ENCODE peak calls at places on chromosomes 11 and 22, in ten cellular contexts. One of them, this sample, is unnamed.
A peak's percentile ranks its signal among the peaks of the same experiment; 100 is the strongest.

GRCh38 chr11:118909619-118910308 is 16.0 kb downstream of the BCL9L start:
- DNase-seq in GM12892: no peak
- DNase-seq in Daoy: no peak
- DNase-seq in stimulated activated CD4-positive, alpha-beta T cell treated with anti-CD3 and anti-CD28 coated beads, Interleukin-1b, Interleukin-23, amount 100 ng/mL, for 1 hour: no peak
- DNase-seq in SHP77: no peak
- DNase-seq in GM23248: peak; percentile 40
- DNase-seq in A673: peak; percentile 50
- DNase-seq in AG10803: peak; percentile 24
- DNase-seq in HFF-Myc: no peak
- DNase-seq in NCI-H446: no peak
- DNase-seq in this sample: no peak

GRCh38 chr11:116990061-116990473 is 108.2 kb downstream of the SIK3 start:
- DNase-seq in GM12892: no peak
- DNase-seq in Daoy: peak; percentile 49
- DNase-seq in stimulated activated CD4-positive, alpha-beta T cell treated with anti-CD3 and anti-CD28 coated beads, Interleukin-1b, Interleukin-23, amount 100 ng/mL, for 1 hour: no peak
- DNase-seq in SHP77: no peak
- DNase-seq in GM23248: peak; percentile 89
- DNase-seq in A673: no peak
- DNase-seq in AG10803: peak; percentile 87
- DNase-seq in HFF-Myc: no peak
- DNase-seq in NCI-H446: peak; percentile 46
- DNase-seq in this sample: no peak

GRCh38 chr11:19769820-19770219 is 57.2 kb downstream of the NAV2 start:
- DNase-seq in GM12892: no peak
- DNase-seq in Daoy: peak; percentile 73
- DNase-seq in stimulated activated CD4-positive, alpha-beta T cell treated with anti-CD3 and anti-CD28 coated beads, Interleukin-1b, Interleukin-23, amount 100 ng/mL, for 1 hour: no peak
- DNase-seq in SHP77: no peak
- DNase-seq in GM23248: peak; percentile 61
- DNase-seq in A673: no peak
- DNase-seq in AG10803: peak; percentile 81
- DNase-seq in HFF-Myc: no peak
- DNase-seq in NCI-H446: no peak
- DNase-seq in this sample: no peak

GRCh38 chr22:28244760-28245159 is 325.7 kb upstream of the PITPNB start:
- DNase-seq in GM12892: no peak
- DNase-seq in Daoy: no peak
- DNase-seq in stimulated activated CD4-positive, alpha-beta T cell treated with anti-CD3 and anti-CD28 coated beads, Interleukin-1b, Interleukin-23, amount 100 ng/mL, for 1 hour: no peak
- DNase-seq in SHP77: no peak
- DNase-seq in GM23248: no peak
- DNase-seq in A673: no peak
- DNase-seq in AG10803: no peak
- DNase-seq in HFF-Myc: no peak
- DNase-seq in NCI-H446: no peak
- DNase-seq in this sample: no peak

GRCh38 chr11:65150513-65151271 is 16.4 kb upstream of the SYVN1 start:
- DNase-seq in GM12892: no peak
- DNase-seq in Daoy: peak; percentile 92
- DNase-seq in stimulated activated CD4-positive, alpha-beta T cell treated with anti-CD3 and anti-CD28 coated beads, Interleukin-1b, Interleukin-23, amount 100 ng/mL, for 1 hour: no peak
- DNase-seq in SHP77: peak; percentile 80
- DNase-seq in GM23248: peak; percentile 96
- DNase-seq in A673: peak; percentile 80
- DNase-seq in AG10803: peak; percentile 85
- DNase-seq in HFF-Myc: peak; percentile 78
- DNase-seq in NCI-H446: peak; percentile 59
- DNase-seq in this sample: peak; percentile 24

GRCh38 chr11:93718057-93718563 is 23.2 kb downstream of the TAF1D start:
- DNase-seq in GM12892: peak; percentile 1
- DNase-seq in Daoy: no peak
- DNase-seq in stimulated activated CD4-positive, alpha-beta T cell treated with anti-CD3 and anti-CD28 coated beads, Interleukin-1b, Interleukin-23, amount 100 ng/mL, for 1 hour: no peak
- DNase-seq in SHP77: no peak
- DNase-seq in GM23248: no peak
- DNase-seq in A673: no peak
- DNase-seq in AG10803: no peak
- DNase-seq in HFF-Myc: no peak
- DNase-seq in NCI-H446: no peak
- DNase-seq in this sample: no peak

GRCh38 chr11:19232910-19233503 is 7.7 kb downstream of the E2F8 start:
- DNase-seq in GM12892: no peak
- DNase-seq in Daoy: peak; percentile 74
- DNase-seq in stimulated activated CD4-positive, alpha-beta T cell treated with anti-CD3 and anti-CD28 coated beads, Interleukin-1b, Interleukin-23, amount 100 ng/mL, for 1 hour: no peak
- DNase-seq in SHP77: no peak
- DNase-seq in GM23248: peak; percentile 90
- DNase-seq in A673: no peak
- DNase-seq in AG10803: peak; percentile 74
- DNase-seq in HFF-Myc: peak; percentile 37
- DNase-seq in NCI-H446: no peak
- DNase-seq in this sample: no peak

GRCh38 chr22:38578505-38578904 is 8.5 kb upstream of the DMC1 start:
- DNase-seq in GM12892: no peak
- DNase-seq in Daoy: no peak
- DNase-seq in stimulated activated CD4-positive, alpha-beta T cell treated with anti-CD3 and anti-CD28 coated beads, Interleukin-1b, Interleukin-23, amount 100 ng/mL, for 1 hour: no peak
- DNase-seq in SHP77: no peak
- DNase-seq in GM23248: no peak
- DNase-seq in A673: no peak
- DNase-seq in AG10803: no peak
- DNase-seq in HFF-Myc: no peak
- DNase-seq in NCI-H446: no peak
- DNase-seq in this sample: no peak

GRCh38 chr22:28711820-28712777 is 29.5 kb downstream of the CHEK2 start:
- DNase-seq in GM12892: no peak
- DNase-seq in Daoy: peak; percentile 81
- DNase-seq in stimulated activated CD4-positive, alpha-beta T cell treated with anti-CD3 and anti-CD28 coated beads, Interleukin-1b, Interleukin-23, amount 100 ng/mL, for 1 hour: no peak
- DNase-seq in SHP77: no peak
- DNase-seq in GM23248: peak; percentile 95
- DNase-seq in A673: peak; percentile 81
- DNase-seq in AG10803: peak; percentile 97
- DNase-seq in HFF-Myc: peak; percentile 79
- DNase-seq in NCI-H446: no peak
- DNase-seq in this sample: no peak

GRCh38 chr11:122100222-122101080 is 15.6 kb downstream of the BLID start:
- DNase-seq in GM12892: no peak
- DNase-seq in Daoy: no peak
- DNase-seq in stimulated activated CD4-positive, alpha-beta T cell treated with anti-CD3 and anti-CD28 coated beads, Interleukin-1b, Interleukin-23, amount 100 ng/mL, for 1 hour: no peak
- DNase-seq in SHP77: no peak
- DNase-seq in GM23248: peak; percentile 85
- DNase-seq in A673: peak; percentile 92
- DNase-seq in AG10803: peak; percentile 86
- DNase-seq in HFF-Myc: no peak
- DNase-seq in NCI-H446: no peak
- DNase-seq in this sample: no peak